ENCODE peak calls at places on chromosomes 2 and 18, in ten cellular contexts. V is prostate gland, H is cardiac muscle cell, X is K562, G is adrenal gland, R is OCI-LY7, L is foreskin fibroblast, S is lung, N is neuronal stem cell, A is epithelial cell of esophagus. O is an unnamed sample.

GRCh38 chr2:235861383-235861782 is 306.8 kb downstream of the GBX2 start:
- DNase-seq in H (no peak), S (no peak), X (no peak), L (no peak), G (no peak), N (no peak), V (no peak), R (no peak), A (no peak), O (no peak)

GRCh38 chr2:29601872-29602271 is 319.5 kb downstream of the ALK start:
- DNase-seq in V (no peak), S (no peak), H (no peak), A (peak), R (no peak), G (no peak), N (no peak), X (no peak), L (no peak), O (no peak)

GRCh38 chr2:160869411-160869810 is 290.8 kb upstream of the TANK start:
- DNase-seq in R (no peak), A (peak), S (peak), G (no peak), H (peak), V (no peak), X (no peak), N (no peak), L (peak), O (peak)

GRCh38 chr2:112577756-112578155 is 6.7 kb upstream of the CHCHD5 start:
- DNase-seq in R (no peak), V (no peak), G (no peak), X (no peak), A (no peak), S (no peak), H (peak), N (no peak), L (peak), O (peak)

GRCh38 chr18:71322201-71322600 is 1033.4 kb downstream of the SOCS6 start:
- DNase-seq in R (no peak), V (no peak), N (no peak), L (no peak), X (no peak), A (no peak), S (no peak), H (no peak), G (no peak), O (no peak)

GRCh38 chr2:30931841-30932407 is 124.7 kb upstream of the CAPN13 start:
- DNase-seq in H (no peak), G (no peak), A (no peak), X (peak), L (no peak), V (no peak), R (no peak), N (no peak), S (no peak), O (no peak)

GRCh38 chr2:69196327-69197117 is 183.5 kb downstream of the ANTXR1 start:
- DNase-seq in X (no peak), S (no peak), H (peak), A (peak), G (no peak), L (peak), R (no peak), V (no peak), N (no peak), O (peak)

GRCh38 chr2:218418717-218419458 is at the start of gene VIL1:
- DNase-seq in G (no peak), V (no peak), S (no peak), H (no peak), L (no peak), R (no peak), X (no peak), A (no peak), N (no peak), O (no peak)

GRCh38 chr2:106163948-106164580 is 30.0 kb downstream of the UXS1 start:
- DNase-seq in N (no peak), V (no peak), L (no peak), H (peak), S (no peak), R (peak), X (peak), A (no peak), G (no peak), O (no peak)

GRCh38 chr2:12087175-12087574 is 340.7 kb downstream of the LPIN1 start:
- DNase-seq in L (no peak), G (no peak), A (no peak), S (no peak), V (no peak), N (no peak), X (no peak), R (peak), H (no peak), O (no peak)

GRCh38 chr18:37383036-37383788 is 182.4 kb downstream of the CELF4 start:
- DNase-seq in V (no peak), L (no peak), A (no peak), X (no peak), N (no peak), G (no peak), S (no peak), H (peak), R (no peak), O (no peak)

GRCh38 chr2:68385232-68385906 is 20.3 kb downstream of the PLEK start:
- DNase-seq in R (peak), L (no peak), V (no peak), H (no peak), A (no peak), X (no peak), G (no peak), S (no peak), N (no peak), O (no peak)

GRCh38 chr2:218798767-218799504 is 17.0 kb downstream of the CYP27A1 start:
- DNase-seq in V (no peak), N (no peak), G (no peak), A (no peak), L (no peak), R (no peak), H (peak), X (peak), S (no peak), O (no peak)

GRCh38 chr18:22663378-22663777 is 245.7 kb upstream of the CTAGE1 start:
- DNase-seq in G (no peak), R (no peak), S (no peak), L (no peak), X (no peak), N (no peak), H (no peak), A (no peak), V (no peak), O (no peak)

GRCh38 chr2:53460347-53460746 is 307.3 kb upstream of the CHAC2 start:
- DNase-seq in N (no peak), X (no peak), S (no peak), G (no peak), A (peak), V (no peak), H (no peak), L (no peak), R (no peak), O (no peak)

GRCh38 chr2:53098323-53099073 is 669.1 kb upstream of the CHAC2 start:
- DNase-seq in S (no peak), N (no peak), X (no peak), V (no peak), L (no peak), G (no peak), A (no peak), H (no peak), R (no peak), O (no peak)

GRCh38 chr2:160365691-160366367 is 127.8 kb downstream of the RBMS1 start:
- DNase-seq in N (no peak), X (no peak), R (no peak), G (no peak), S (no peak), V (no peak), A (no peak), L (no peak), H (no peak), O (no peak)

GRCh38 chr2:230798769-230799399 is 65.9 kb upstream of the ITM2C start:
- DNase-seq in V (peak), H (peak), G (no peak), L (peak), A (peak), N (peak), X (peak), R (peak), S (peak), O (peak)

GRCh38 chr2:23912054-23912453 is 14.9 kb downstream of the ATAD2B start:
- DNase-seq in N (no peak), X (peak), L (no peak), A (peak), H (no peak), V (no peak), G (no peak), S (no peak), R (no peak), O (peak)

GRCh38 chr2:71347517-71347916 is 15.9 kb downstream of the ZNF638 start:
- DNase-seq in G (no peak), H (peak), S (no peak), R (peak), L (peak), V (no peak), A (peak), X (no peak), N (no peak), O (peak)

GRCh38 chr2:88492002-88492401 is 39.5 kb upstream of the FOXI3 start:
- DNase-seq in R (no peak), H (no peak), G (no peak), N (no peak), S (no peak), V (no peak), A (peak), L (no peak), X (no peak), O (no peak)

GRCh38 chr2:218323526-218324472 is 31.5 kb upstream of the TMBIM1 start:
- DNase-seq in R (no peak), A (peak), N (peak), H (peak), G (peak), S (peak), L (peak), V (peak), X (no peak), O (peak)

GRCh38 chr18:68244786-68245185 is 470.1 kb downstream of the TMX3 start:
- DNase-seq in S (no peak), H (peak), A (no peak), G (no peak), N (no peak), L (peak), R (no peak), X (no peak), V (no peak), O (peak)

GRCh38 chr2:128424806-128425205 is 106.1 kb upstream of the HS6ST1 start:
- DNase-seq in V (no peak), N (no peak), H (no peak), S (no peak), G (no peak), X (no peak), A (no peak), L (no peak), R (no peak), O (no peak)

GRCh38 chr2:206154197-206154596 is 5.0 kb downstream of the NDUFS1 start:
- DNase-seq in V (no peak), G (no peak), X (peak), N (no peak), S (no peak), R (peak), L (no peak), A (peak), H (peak), O (no peak)

DNA sequence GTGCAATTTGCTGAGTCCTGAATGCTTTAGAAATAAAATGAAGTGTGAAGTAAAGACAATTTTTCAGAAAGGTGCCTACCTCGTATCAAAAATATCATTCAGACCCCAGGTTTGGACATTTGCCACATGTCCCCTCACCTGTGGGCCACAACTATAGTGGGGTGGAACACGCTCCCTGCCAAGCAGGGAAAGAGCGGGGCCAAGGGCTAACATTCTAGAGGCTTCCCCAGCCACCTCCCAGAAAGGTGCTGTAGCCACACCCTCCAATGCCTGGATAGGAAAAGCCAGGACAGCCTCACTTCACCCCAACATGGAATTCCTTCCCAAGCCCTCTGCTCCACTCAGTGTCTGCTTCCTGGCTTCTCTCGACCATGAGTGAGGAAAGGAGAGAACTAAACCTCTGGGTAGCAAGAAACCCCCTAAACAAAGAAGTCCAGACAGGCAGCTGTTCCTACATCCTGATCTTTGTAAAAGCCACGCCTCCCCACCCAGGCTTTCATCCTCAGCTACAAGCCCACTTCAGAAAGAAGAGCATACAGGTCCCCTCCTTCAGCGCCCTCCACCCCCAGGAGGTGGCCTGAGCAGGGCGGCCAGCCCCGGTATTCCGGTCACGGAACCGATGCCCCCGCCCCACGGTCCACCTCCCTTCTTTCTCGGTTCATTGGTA is 2.1 kb downstream of the COL6A3 start:
- DNase-seq in S (no peak), X (no peak), G (no peak), V (no peak), L (no peak), H (peak), N (no peak), R (no peak), A (no peak), O (no peak)
- H3K4me3 ChIP-seq in S (no peak), X (no peak), G (no peak), V (peak), L (peak), H (no peak), N (no peak), R (no peak), A (no peak), O (peak)

GRCh38 chr2:41840702-41841551 is 206.9 kb upstream of the PKDCC start:
- DNase-seq in H (peak), G (peak), A (peak), V (peak), N (peak), X (peak), S (peak), R (peak), L (peak), O (peak)

GRCh38 chr2:41832218-41832617 is 215.6 kb upstream of the PKDCC start:
- DNase-seq in A (no peak), S (no peak), H (no peak), R (no peak), N (no peak), G (no peak), X (no peak), V (no peak), L (no peak), O (no peak)

GRCh38 chr2:41836944-41837343 is 210.9 kb upstream of the PKDCC start:
- DNase-seq in H (peak), A (peak), N (peak), X (peak), S (no peak), V (no peak), G (no peak), R (peak), L (peak), O (peak)

DNA sequence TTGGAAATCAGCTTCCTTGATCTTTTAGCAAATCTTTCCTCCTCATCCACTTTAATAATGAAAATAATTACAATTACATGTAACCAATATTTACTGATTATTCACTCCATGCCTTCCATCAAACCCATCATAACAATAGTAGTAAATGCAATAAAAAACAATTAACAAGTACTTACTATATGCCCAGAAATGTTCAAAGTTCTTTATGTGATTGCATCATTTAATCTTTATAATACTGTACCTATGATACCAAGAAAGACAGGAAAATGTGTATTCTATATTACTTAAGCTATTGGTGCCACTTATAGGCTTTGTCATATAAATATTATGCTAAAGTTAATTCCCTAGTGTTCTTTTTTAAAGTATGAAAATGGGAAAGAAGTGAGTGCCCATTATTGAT is 210.2 kb upstream of the PKDCC start:
- DNase-seq in V (no peak), A (no peak), X (no peak), L (no peak), R (no peak), S (no peak), G (no peak), H (no peak), N (no peak), O (no peak)
- H3K4me3 ChIP-seq in V (no peak), A (no peak), X (no peak), L (no peak), R (no peak), S (no peak), G (no peak), H (no peak), N (no peak), O (no peak)

GRCh38 chr2:202592580-202592979 is 42.2 kb upstream of the FAM117B start:
- DNase-seq in V (no peak), R (no peak), N (no peak), G (no peak), X (no peak), L (no peak), A (no peak), H (no peak), S (no peak), O (peak)

GRCh38 chr2:202583709-202584219 is 51.0 kb upstream of the FAM117B start:
- DNase-seq in H (no peak), X (no peak), R (no peak), S (no peak), N (no peak), L (no peak), G (no peak), A (no peak), V (no peak), O (no peak)

GRCh38 chr2:202589582-202589949 is 45.2 kb upstream of the FAM117B start:
- DNase-seq in V (no peak), G (no peak), X (no peak), L (no peak), S (no peak), A (no peak), H (no peak), R (no peak), N (no peak), O (no peak)

DNA sequence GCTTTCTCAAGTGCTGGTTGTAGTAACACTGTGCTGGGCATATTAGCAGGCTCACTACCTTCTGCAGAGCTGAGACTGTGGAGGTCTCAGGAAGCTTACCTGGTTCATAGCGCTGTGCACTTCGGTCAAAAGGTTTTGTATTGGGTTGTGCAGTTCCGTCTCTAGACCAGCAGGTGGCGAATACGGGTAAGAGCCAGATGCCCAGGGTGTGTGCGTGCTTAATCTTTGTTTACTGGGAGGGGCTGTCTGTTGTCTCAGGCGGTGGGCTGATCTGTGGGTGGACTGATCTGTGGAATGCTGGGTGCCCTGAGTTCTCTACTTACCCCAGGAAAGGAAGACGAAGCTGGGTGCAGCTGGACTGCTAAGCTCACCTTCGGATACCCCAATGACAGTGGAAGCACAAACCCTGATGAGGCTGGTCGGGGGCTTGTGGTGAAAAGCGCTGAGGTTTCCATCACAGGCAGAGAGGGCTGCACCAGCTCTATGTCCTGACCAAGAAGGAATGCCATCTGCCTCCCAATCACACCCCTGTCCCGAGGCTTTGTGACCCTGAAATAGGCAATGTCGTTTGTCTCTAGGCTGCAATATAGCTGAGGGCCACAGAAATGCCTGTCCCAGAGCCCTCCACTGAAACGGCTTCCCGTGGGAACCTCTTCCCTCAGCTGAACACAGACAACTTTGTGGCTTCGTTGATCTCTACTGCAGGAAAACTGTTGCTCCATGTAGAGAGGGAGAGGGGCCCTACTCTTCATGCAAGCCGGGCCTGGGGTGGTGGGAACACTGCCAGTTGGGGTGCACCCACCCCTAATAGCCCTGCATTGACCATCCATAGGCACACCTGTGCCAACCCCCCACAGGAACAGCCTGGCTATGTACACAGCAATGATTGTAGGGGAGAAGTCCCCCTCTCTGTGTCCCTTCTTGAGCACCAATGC is 45.9 kb upstream of the FAM117B start:
- DNase-seq in L (peak), N (peak), V (peak), R (peak), H (peak), G (peak), X (peak), A (peak), S (peak), O (peak)
- H3K4me3 ChIP-seq in L (peak), N (no peak), V (no peak), R (no peak), H (no peak), G (no peak), X (no peak), A (no peak), S (no peak), O (no peak)

GRCh38 chr2:20218331-20219320 is 6.3 kb downstream of the SDC1 start:
- DNase-seq in R (no peak), S (no peak), G (no peak), N (no peak), X (no peak), L (no peak), H (no peak), A (peak), V (no peak), O (no peak)
- H3K4me3 ChIP-seq in R (no peak), S (no peak), G (no peak), N (no peak), X (no peak), L (no peak), H (no peak), A (peak), V (no peak), O (no peak)

DNA sequence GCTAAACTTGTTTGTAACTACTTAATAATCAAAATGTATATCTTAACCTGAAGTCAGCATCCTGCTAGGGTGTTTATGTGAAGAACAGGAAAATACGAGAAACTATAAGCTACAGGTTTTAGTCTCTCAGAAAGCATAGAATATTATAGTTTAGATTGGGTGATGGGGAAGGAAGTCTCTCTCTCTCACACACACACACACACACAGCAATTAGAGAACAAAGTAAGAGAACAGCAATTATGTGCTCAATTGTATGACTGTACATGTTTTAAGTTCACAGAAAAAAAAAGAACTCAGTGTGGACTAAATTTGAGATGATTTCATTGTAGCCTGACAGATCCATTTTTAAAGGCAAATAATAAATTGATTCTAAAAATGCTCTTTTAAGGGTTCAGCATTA is 94.3 kb upstream of the ZNF516 start:
- DNase-seq in L (no peak), A (no peak), G (no peak), S (no peak), R (no peak), N (no peak), V (no peak), X (no peak), H (no peak), O (no peak)
- H3K4me3 ChIP-seq in L (peak), A (no peak), G (no peak), S (no peak), R (no peak), N (no peak), V (no peak), X (no peak), H (no peak), O (no peak)